ENCODE peak calls at places on chromosomes 1 and 21, in six cellular contexts. R is stimulated activated CD8-positive, alpha-beta memory T cell treated with anti-CD3 and anti-CD28 coated beads, Interleukin-4, amount 100 ng/mL, for 24 hours; D is stimulated activated CD4-positive, alpha-beta T cell treated with anti-CD3 and anti-CD28 coated beads, Interleukin-1b, Interleukin-23, amount 100 ng/mL, for 24 hours; W is cardiac muscle cell; O is HCEC 1CT; Y is adipocyte. A is an unnamed sample.

GRCh38 chr1:162580315-162580714 is 18.8 kb downstream of the UAP1 start:
- DNase-seq in O (no peak), W (no peak), D (no peak), Y (no peak), R (no peak), A (no peak)

GRCh38 chr1:55700359-55701130 is 485.4 kb upstream of the USP24 start:
- DNase-seq in O (peak), Y (no peak), R (no peak), D (no peak), W (no peak), A (no peak)

GRCh38 chr1:96863449-96863848 is 141.9 kb downstream of the PTBP2 start:
- DNase-seq in O (no peak), Y (no peak), R (no peak), D (no peak), W (no peak), A (no peak)

GRCh38 chr1:54118704-54119103 is 34.1 kb downstream of the CDCP2 start:
- DNase-seq in Y (peak), D (no peak), R (no peak), O (peak), W (no peak), A (no peak)

GRCh38 chr1:167671727-167672511 is 41.9 kb downstream of the RCSD1 start:
- DNase-seq in O (no peak), Y (no peak), W (no peak), R (no peak), D (no peak), A (no peak)

GRCh38 chr21:41975391-41976272 is 21.8 kb upstream of the C2CD2 start:
- DNase-seq in W (peak), R (no peak), Y (no peak), D (no peak), O (no peak), A (no peak)

GRCh38 chr1:205271277-205271676 is 43.5 kb downstream of the TMCC2 start:
- DNase-seq in Y (no peak), O (peak), D (no peak), R (no peak), W (no peak), A (peak)

GRCh38 chr1:6672558-6672957 is 29.1 kb downstream of the DNAJC11 start:
- DNase-seq in O (no peak), W (peak), D (no peak), Y (no peak), R (no peak), A (no peak)

GRCh38 chr1:174217787-174218574 is 58.7 kb downstream of the RABGAP1L start:
- DNase-seq in W (peak), Y (peak), R (no peak), O (peak), D (no peak), A (no peak)